ENCODE peak calls at places on chromosomes 6 and 20, in nine cellular contexts. B, R, Z, O, X, E, I, L and T are unnamed samples.

GRCh38 chr6:87139236-87139635 is 16.1 kb upstream of the ZNF292 start:
- DNase-seq in X (peak), O (peak), B (peak), I (no peak), L (peak), E (no peak), R (peak), Z (no peak), T (peak)

GRCh38 chr6:1554881-1555569 is 54.7 kb upstream of the FOXC1 start:
- DNase-seq in E (peak), Z (no peak), X (peak), R (peak), O (peak), I (peak), B (peak), L (peak), T (peak)

GRCh38 chr6:150126641-150127291 is 16.1 kb upstream of the PPP1R14C start:
- DNase-seq in E (no peak), X (no peak), R (no peak), B (no peak), O (no peak), I (no peak), L (no peak), Z (no peak), T (no peak)

GRCh38 chr6:149846321-149846720 is 17.8 kb downstream of the LRP11 start:
- DNase-seq in E (peak), O (no peak), I (no peak), R (peak), L (peak), X (peak), B (peak), Z (peak), T (no peak)

GRCh38 chr6:151041686-151042085 is 176.2 kb downstream of the MTHFD1L start:
- DNase-seq in B (no peak), O (no peak), R (no peak), E (no peak), I (no peak), L (peak), Z (no peak), X (no peak), T (no peak)

GRCh38 chr6:105179244-105180065 is at the start of gene POPDC3:
- DNase-seq in Z (no peak), O (peak), E (no peak), B (peak), I (no peak), R (peak), L (peak), X (no peak), T (no peak)

GRCh38 chr6:142384455-142385332 is 82.9 kb downstream of the ADGRG6 start:
- DNase-seq in B (peak), O (no peak), Z (no peak), L (peak), X (no peak), I (no peak), R (no peak), E (no peak), T (no peak)

GRCh38 chr6:169895926-169896761 is 144.7 kb downstream of the ERMARD start:
- DNase-seq in I (no peak), Z (no peak), L (no peak), O (no peak), E (no peak), X (no peak), R (no peak), B (no peak), T (no peak)

GRCh38 chr20:40811004-40811403 is 122.0 kb upstream of the MAFB start:
- DNase-seq in L (no peak), I (no peak), O (no peak), Z (no peak), X (no peak), E (no peak), R (no peak), B (no peak), T (no peak)

GRCh38 chr6:101226677-101227135 is 166.8 kb upstream of the GRIK2 start:
- DNase-seq in X (no peak), I (no peak), E (no peak), L (peak), O (peak), B (peak), R (peak), Z (no peak), T (peak)

GRCh38 chr6:142751452-142751851 is 193.5 kb downstream of the HIVEP2 start:
- DNase-seq in R (no peak), Z (no peak), E (no peak), I (no peak), L (no peak), O (no peak), X (no peak), B (no peak), T (no peak)

GRCh38 chr6:134810402-134810801 is 139.5 kb downstream of the ALDH8A1 start:
- DNase-seq in B (no peak), O (no peak), L (no peak), R (no peak), I (no peak), Z (no peak), X (no peak), E (no peak), T (no peak)

GRCh38 chr6:7904654-7905319 is 5.8 kb downstream of the TXNDC5 start:
- DNase-seq in I (no peak), E (no peak), L (no peak), R (no peak), Z (no peak), O (no peak), X (peak), B (no peak), T (no peak)

GRCh38 chr6:142521791-142522190 is 220.0 kb downstream of the ADGRG6 start:
- DNase-seq in E (no peak), L (no peak), O (no peak), B (no peak), I (no peak), Z (no peak), X (no peak), R (no peak), T (no peak)

DNA sequence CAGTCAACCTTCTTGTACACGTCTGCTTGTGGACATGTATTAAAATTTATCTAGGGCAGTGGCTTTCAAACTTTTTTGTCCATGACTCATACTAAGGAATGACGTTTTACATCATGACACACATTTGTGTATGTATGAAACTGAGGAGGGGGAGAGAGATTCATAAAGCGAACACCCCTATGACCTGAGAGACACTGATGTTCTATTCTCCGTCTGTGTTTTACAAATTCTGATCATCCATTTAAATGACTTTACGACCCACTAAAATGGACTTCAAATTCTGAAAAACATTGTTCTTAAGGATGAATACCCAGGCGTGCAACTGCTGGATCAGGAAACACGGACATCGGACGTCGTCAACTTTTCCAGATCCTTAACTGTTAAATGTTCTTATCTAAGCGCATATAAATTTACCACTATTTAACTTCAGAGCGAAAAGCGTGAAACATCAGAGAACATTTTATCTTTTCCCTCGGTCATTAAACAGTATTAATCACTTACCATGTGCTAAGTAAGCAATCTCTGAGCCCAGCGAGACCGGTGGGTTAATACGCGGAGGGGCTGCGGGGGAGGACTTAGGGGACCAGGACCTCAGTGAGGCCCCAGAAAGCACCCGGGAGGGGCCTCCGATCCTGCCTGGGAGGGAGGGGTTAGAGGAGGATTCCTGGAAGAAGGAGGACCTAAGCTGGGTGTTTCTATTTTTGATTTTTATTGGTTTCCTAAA is 1.2 kb downstream of the PLAGL1 start:
- DNase-seq in R (peak), E (peak), O (peak), I (no peak), L (peak), Z (no peak), X (no peak), B (peak), T (no peak)
- H3K4me3 ChIP-seq in R (peak), E (peak), O (peak), I (no peak), L (peak), Z (peak), X (peak), B (peak), T (peak)

GRCh38 chr20:33970229-33970628 is 23.5 kb upstream of the RALY start:
- DNase-seq in R (no peak), Z (no peak), L (no peak), B (no peak), I (no peak), O (no peak), E (no peak), X (no peak), T (no peak)
- H3K4me3 ChIP-seq in R (no peak), Z (no peak), L (no peak), B (no peak), I (no peak), O (no peak), E (no peak), X (no peak), T (no peak)

GRCh38 chr6:125749864-125750691 is 646 bp downstream of the HEY2 start:
- DNase-seq in E (no peak), B (no peak), L (no peak), I (no peak), O (peak), Z (no peak), X (peak), R (no peak), T (peak)
- H3K4me3 ChIP-seq in E (peak), B (peak), L (peak), I (peak), O (peak), Z (peak), X (peak), R (peak), T (peak)

GRCh38 chr20:60422848-60423247 is 464.6 kb downstream of the CDH26 start:
- DNase-seq in Z (no peak), O (no peak), L (no peak), R (no peak), I (no peak), X (no peak), E (no peak), B (no peak), T (no peak)

GRCh38 chr20:60424267-60424904 is 466.2 kb downstream of the CDH26 start:
- DNase-seq in L (no peak), I (no peak), R (no peak), X (no peak), B (no peak), Z (no peak), O (no peak), E (no peak), T (no peak)

DNA sequence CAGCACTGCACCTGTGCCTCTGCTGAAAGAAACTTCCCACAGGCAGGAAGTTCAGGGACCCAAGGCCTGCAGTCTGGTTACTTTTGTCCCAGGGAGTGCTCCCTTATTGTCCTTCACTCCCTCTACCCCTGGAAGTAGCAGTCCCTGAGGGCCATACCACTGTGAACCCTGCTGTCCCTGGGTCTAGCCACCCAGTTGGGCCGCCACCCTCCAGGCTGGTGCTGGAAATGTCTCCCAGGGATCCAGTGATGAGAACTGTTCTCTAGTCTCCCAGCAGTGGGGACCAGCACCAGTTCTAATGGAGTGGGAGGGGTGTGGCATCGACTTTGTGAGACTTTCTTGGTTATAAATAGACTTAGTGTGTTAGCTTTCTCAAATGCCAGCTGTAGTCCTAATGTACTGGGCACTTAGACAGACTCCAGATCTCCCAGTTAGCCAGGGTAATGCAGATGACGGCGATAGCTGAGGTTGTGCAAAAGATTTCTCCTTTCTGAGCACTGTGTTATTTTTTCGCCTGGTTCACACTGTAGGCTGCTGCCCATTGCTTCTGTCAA is 462.5 kb downstream of the CDH26 start:
- DNase-seq in R (no peak), Z (no peak), O (no peak), B (no peak), X (no peak), E (no peak), I (no peak), L (no peak), T (no peak)
- H3K4me3 ChIP-seq in R (no peak), Z (no peak), O (no peak), B (no peak), X (no peak), E (no peak), I (no peak), L (no peak), T (no peak)

GRCh38 chr6:46735720-46736031 is 501 bp upstream of the PLA2G7 start:
- DNase-seq in L (no peak), E (no peak), X (no peak), R (no peak), I (no peak), Z (no peak), O (no peak), B (no peak), T (no peak)
- H3K4me3 ChIP-seq in L (peak), E (peak), X (no peak), R (peak), I (no peak), Z (no peak), O (no peak), B (peak), T (no peak)

GRCh38 chr6:43911625-43912577 is 141.9 kb downstream of the VEGFA start:
- DNase-seq in Z (no peak), R (no peak), O (no peak), X (no peak), L (no peak), E (no peak), B (no peak), I (no peak), T (peak)
- H3K4me3 ChIP-seq in Z (no peak), R (no peak), O (no peak), X (no peak), L (no peak), E (no peak), B (no peak), I (no peak), T (no peak)

GRCh38 chr20:3461911-3462677 is 8.7 kb upstream of the ATRN start:
- DNase-seq in I (no peak), Z (no peak), X (peak), E (no peak), B (no peak), L (no peak), R (no peak), O (no peak), T (peak)

GRCh38 chr20:3459881-3460307 is 10.9 kb upstream of the ATRN start:
- DNase-seq in R (no peak), I (no peak), O (no peak), Z (no peak), B (no peak), E (no peak), X (peak), L (no peak), T (peak)

GRCh38 chr20:3465301-3465700 is 5.5 kb upstream of the ATRN start:
- DNase-seq in O (no peak), X (no peak), I (no peak), E (no peak), L (no peak), Z (no peak), R (no peak), B (no peak), T (no peak)

GRCh38 chr20:3464166-3464565 is 6.7 kb upstream of the ATRN start:
- DNase-seq in L (no peak), E (no peak), X (no peak), Z (no peak), O (no peak), B (no peak), I (no peak), R (no peak), T (no peak)

DNA sequence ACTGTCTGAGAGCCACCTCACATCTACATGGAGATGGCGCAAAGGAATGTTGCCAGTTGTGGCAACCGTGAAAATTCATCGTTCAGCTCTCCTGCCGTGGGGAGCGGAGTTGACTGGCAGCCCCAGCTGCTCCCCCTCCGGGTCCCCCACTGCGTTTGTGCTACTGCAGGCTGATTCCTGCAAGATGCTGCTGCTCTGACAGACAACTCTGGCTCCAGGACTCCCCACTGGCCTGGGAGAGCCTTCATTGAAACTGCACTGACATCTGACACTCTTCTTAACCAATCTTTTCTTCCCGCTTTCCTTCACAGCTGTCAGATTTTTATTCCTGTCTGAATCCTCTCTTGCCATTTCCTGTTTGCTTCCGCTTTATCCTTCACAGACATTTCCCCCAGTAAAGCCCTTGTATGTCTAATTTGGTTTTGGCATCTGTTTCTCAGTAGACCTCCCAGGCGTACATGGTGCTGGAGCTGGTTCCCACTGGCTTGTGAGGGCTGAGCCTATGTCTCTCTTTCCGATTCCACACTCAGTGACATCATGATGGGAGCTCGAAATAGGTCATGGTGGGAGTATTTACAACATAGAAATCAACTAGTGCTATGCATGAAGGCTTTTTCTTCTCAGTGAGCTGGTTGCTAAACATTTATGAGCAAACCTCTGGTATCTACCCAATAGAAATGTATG is 9.5 kb upstream of the ATRN start:
- DNase-seq in R (peak), X (no peak), B (peak), E (no peak), I (no peak), Z (no peak), O (no peak), L (peak), T (no peak)
- H3K4me3 ChIP-seq in R (no peak), X (no peak), B (no peak), E (no peak), I (no peak), Z (no peak), O (no peak), L (no peak), T (no peak)

GRCh38 chr20:52192296-52193007 is 873 bp upstream of the ZFP64 start:
- DNase-seq in X (peak), L (peak), I (no peak), B (no peak), Z (no peak), E (peak), R (no peak), O (peak), T (peak)

GRCh38 chr20:52193133-52193532 is 1.6 kb upstream of the ZFP64 start:
- DNase-seq in R (no peak), E (no peak), X (no peak), L (no peak), I (no peak), Z (no peak), O (no peak), B (no peak), T (no peak)

GRCh38 chr20:52190437-52191131 is 995 bp downstream of the ZFP64 start:
- DNase-seq in O (peak), B (peak), Z (no peak), R (peak), E (peak), X (peak), I (peak), L (peak), T (peak)

GRCh38 chr20:52191132-52191435 is 495 bp downstream of the ZFP64 start:
- DNase-seq in Z (no peak), O (no peak), X (no peak), L (no peak), I (no peak), R (no peak), E (no peak), B (peak), T (no peak)

GRCh38 chr20:52191436-52192295 is at the start of gene ZFP64:
- DNase-seq in B (peak), E (peak), L (peak), O (peak), X (peak), I (peak), Z (peak), R (peak), T (peak)
- H3K4me3 ChIP-seq in B (peak), E (peak), L (peak), O (peak), X (peak), I (peak), Z (peak), R (peak), T (peak)

GRCh38 chr20:34980543-34981213 is 25.0 kb downstream of the MYH7B start:
- DNase-seq in I (no peak), B (no peak), L (no peak), E (no peak), X (no peak), O (no peak), Z (no peak), R (no peak), T (peak)
- H3K4me3 ChIP-seq in I (no peak), B (no peak), L (no peak), E (no peak), X (no peak), O (no peak), Z (no peak), R (no peak), T (no peak)

GRCh38 chr6:168380956-168381605 is 59.9 kb upstream of the SMOC2 start:
- DNase-seq in Z (no peak), L (no peak), E (no peak), I (no peak), O (no peak), B (no peak), X (no peak), R (no peak), T (no peak)

GRCh38 chr6:168385380-168385779 is 55.6 kb upstream of the SMOC2 start:
- DNase-seq in I (no peak), E (no peak), X (no peak), B (no peak), Z (no peak), R (no peak), L (no peak), O (no peak), T (no peak)

GRCh38 chr6:168381726-168382458 is 59.1 kb upstream of the SMOC2 start:
- DNase-seq in O (no peak), E (no peak), R (no peak), I (no peak), L (no peak), Z (no peak), B (no peak), X (no peak), T (no peak)

GRCh38 chr6:168384045-168385038 is 56.6 kb upstream of the SMOC2 start:
- DNase-seq in O (no peak), L (no peak), B (no peak), I (no peak), E (no peak), R (no peak), X (no peak), Z (no peak), T (no peak)

DNA sequence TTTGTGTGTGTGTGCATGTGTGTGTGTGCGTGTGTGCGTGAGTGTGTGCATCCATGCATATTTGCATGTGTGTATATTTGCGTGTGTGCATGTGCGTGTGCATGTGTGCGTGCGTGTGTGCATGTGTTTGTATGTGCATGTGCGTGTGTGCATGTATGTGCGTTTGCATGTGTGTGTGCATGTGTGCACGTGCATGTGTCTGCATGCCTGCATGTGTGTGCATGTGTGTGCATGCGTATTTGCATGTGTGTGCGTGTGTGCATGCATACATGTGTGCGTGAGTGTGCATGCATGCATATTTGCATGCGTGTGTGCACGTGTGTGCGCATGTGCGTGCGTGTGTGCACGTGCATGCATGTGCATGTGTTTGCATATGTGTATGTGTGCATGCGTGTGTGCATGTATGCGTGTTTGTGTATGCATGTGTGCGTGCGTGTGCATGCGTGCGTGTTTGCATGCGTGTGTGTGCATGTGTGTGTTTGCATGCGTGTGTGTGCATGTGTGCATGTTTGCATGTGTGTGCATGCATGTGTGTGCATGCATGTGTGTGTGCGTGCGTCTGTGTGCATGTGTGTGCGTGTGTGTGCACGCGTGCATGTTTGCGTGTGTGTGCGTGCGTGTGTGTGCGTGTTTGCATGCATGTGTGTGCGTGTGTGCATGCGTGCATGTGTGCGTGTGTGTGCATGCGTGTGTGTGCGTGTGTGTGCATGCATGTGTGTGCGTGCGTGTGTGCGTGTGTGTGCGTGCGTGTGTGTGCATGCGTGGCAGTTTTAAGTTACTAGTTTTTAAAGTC is 57.7 kb upstream of the SMOC2 start:
- DNase-seq in X (no peak), B (no peak), O (no peak), I (no peak), L (no peak), R (no peak), Z (no peak), E (no peak), T (no peak)
- H3K4me3 ChIP-seq in X (no peak), B (peak), O (no peak), I (no peak), L (no peak), R (no peak), Z (no peak), E (no peak), T (no peak)